ENCODE peak calls at places on chromosomes 12 and 14, in ten cellular contexts. G is RWPE1; Y is NCI-H2081; A is NCI-H2171; Q is NCI-H1092; C is stimulated activated CD8-positive, alpha-beta memory T cell treated with anti-CD3 and anti-CD28 coated beads, Interleukin-15, amount 100 ng/mL, for 24 hours; K is HuH-7; N is NCI-H1105 treated with DMSO at 0.1 percent for 48 hours; O is NCI-H774; J is stimulated activated CD4-positive, alpha-beta T cell treated with anti-CD3 and anti-CD28 coated beads, Interleukin-4, amount 100 ng/mL, for 4 hours. B is an unnamed sample.

GRCh38 chr14:102066041-102066451 is 20.8 kb downstream of the HSP90AA1 start:
- DNase-seq in G (no peak), C (no peak), K (no peak), A (no peak), N (no peak), Y (no peak), Q (no peak), J (no peak), O (no peak), B (no peak)

GRCh38 chr12:52633383-52633782 is 15.0 kb upstream of the KRT73 start:
- DNase-seq in Y (no peak), Q (no peak), A (no peak), O (no peak), C (no peak), G (no peak), N (no peak), K (no peak), J (no peak), B (no peak)

GRCh38 chr14:104786091-104786586 is 9.4 kb downstream of the AKT1 start:
- DNase-seq in G (no peak), Q (no peak), J (no peak), C (no peak), N (no peak), O (no peak), K (no peak), A (no peak), Y (no peak), B (no peak)

GRCh38 chr14:100211366-100211765 is 27.6 kb upstream of the YY1 start:
- DNase-seq in G (no peak), N (no peak), J (no peak), K (no peak), A (no peak), C (no peak), Q (no peak), O (no peak), Y (no peak), B (no peak)

GRCh38 chr12:16189849-16190248 is 87.6 kb downstream of the SLC15A5 start:
- DNase-seq in O (no peak), Y (peak), N (peak), J (no peak), K (no peak), A (no peak), C (no peak), G (no peak), Q (peak), B (no peak)

GRCh38 chr14:25833341-25834121 is 764.3 kb downstream of the NOVA1 start:
- DNase-seq in C (no peak), A (peak), O (peak), N (peak), J (no peak), G (peak), Y (peak), Q (peak), K (peak), B (peak)

GRCh38 chr12:107760207-107760816 is 625 bp downstream of the PRDM4 start:
- DNase-seq in N (peak), J (peak), Y (no peak), G (peak), A (peak), C (peak), K (peak), Q (peak), O (peak), B (peak)

GRCh38 chr14:24368215-24368561 is 204 bp downstream of the NFATC4 start:
- DNase-seq in C (no peak), G (no peak), Q (no peak), O (no peak), A (no peak), K (no peak), N (no peak), J (no peak), Y (no peak), B (no peak)

GRCh38 chr14:52706286-52706685 is 714 bp upstream of the PSMC6 start:
- DNase-seq in Q (no peak), N (no peak), J (peak), C (no peak), G (no peak), O (no peak), Y (no peak), A (no peak), K (no peak), B (no peak)

GRCh38 chr12:130014485-130014807 is 110.6 kb upstream of the TMEM132D start:
- DNase-seq in Y (peak), O (no peak), Q (peak), J (no peak), G (no peak), A (no peak), N (peak), C (no peak), K (no peak), B (no peak)

GRCh38 chr12:38745601-38746000 is 159.8 kb downstream of the CPNE8 start:
- DNase-seq in A (no peak), N (no peak), O (no peak), Q (no peak), J (no peak), G (no peak), Y (no peak), C (no peak), K (no peak), B (no peak)

GRCh38 chr14:26984318-26985177 is 386.7 kb upstream of the NOVA1 start:
- DNase-seq in N (peak), O (peak), K (no peak), G (peak), Y (peak), C (no peak), J (no peak), A (peak), Q (peak), B (peak)

GRCh38 chr14:55927059-55927458 is 191.2 kb upstream of the PELI2 start:
- DNase-seq in Y (no peak), N (no peak), K (no peak), O (no peak), A (no peak), Q (no peak), J (no peak), G (no peak), C (no peak), B (no peak)

GRCh38 chr14:101740981-101741380 is 20.5 kb upstream of the PPP2R5C start:
- DNase-seq in Q (no peak), O (no peak), K (no peak), Y (no peak), C (no peak), A (no peak), G (no peak), J (no peak), N (no peak), B (no peak)

GRCh38 chr12:75642226-75642625 is 130.8 kb upstream of the KRR1 start:
- DNase-seq in C (no peak), Q (no peak), K (no peak), Y (no peak), A (no peak), G (no peak), N (no peak), O (no peak), J (no peak), B (no peak)

GRCh38 chr14:20631023-20631820 is 10.3 kb downstream of the OR6S1 start:
- DNase-seq in O (peak), N (peak), J (peak), Q (no peak), A (peak), G (no peak), K (no peak), Y (peak), C (no peak), B (peak)

GRCh38 chr14:104092931-104093365 is 7.4 kb downstream of the ASPG start:
- DNase-seq in G (no peak), Q (no peak), N (no peak), Y (no peak), A (no peak), C (no peak), J (no peak), K (no peak), O (no peak), B (no peak)

GRCh38 chr12:27143676-27144075 is 61.3 kb upstream of the C12orf71 start:
- DNase-seq in J (no peak), G (no peak), Q (no peak), K (no peak), C (no peak), N (no peak), Y (no peak), A (no peak), O (no peak), B (no peak)

GRCh38 chr14:24056800-24057184 is 5.0 kb downstream of the CARMIL3 start:
- DNase-seq in N (no peak), O (no peak), A (no peak), K (no peak), Y (no peak), C (no peak), J (no peak), Q (no peak), G (no peak), B (no peak)

GRCh38 chr14:99519347-99519881 is 38.2 kb downstream of the CCNK start:
- DNase-seq in K (no peak), G (no peak), Q (no peak), C (no peak), A (no peak), Y (no peak), N (no peak), O (no peak), J (no peak), B (no peak)

GRCh38 chr14:88981948-88982347 is 157.5 kb downstream of the TTC8 start:
- DNase-seq in C (no peak), K (no peak), J (no peak), N (no peak), O (no peak), Q (no peak), A (no peak), Y (no peak), G (no peak), B (no peak)

GRCh38 chr12:78157199-78157598 is 326.5 kb downstream of the NAV3 start:
- DNase-seq in A (no peak), Y (no peak), C (no peak), N (no peak), J (no peak), O (no peak), K (no peak), G (no peak), Q (no peak), B (no peak)

GRCh38 chr12:30219047-30219446 is 435.3 kb upstream of the TMTC1 start:
- DNase-seq in G (no peak), O (no peak), J (no peak), K (no peak), N (no peak), A (no peak), Q (no peak), C (no peak), Y (no peak), B (no peak)

GRCh38 chr14:98489115-98489514 is 782.9 kb downstream of the BCL11B start:
- DNase-seq in N (no peak), J (no peak), C (no peak), G (no peak), Y (no peak), A (no peak), Q (no peak), O (no peak), K (no peak), B (no peak)

GRCh38 chr12:67772276-67773169 is 124.0 kb downstream of the DYRK2 start:
- DNase-seq in Q (no peak), C (no peak), Y (no peak), K (peak), J (no peak), G (no peak), A (peak), N (peak), O (peak), B (peak)

GRCh38 chr12:104334581-104334980 is 31.0 kb downstream of the EID3 start:
- DNase-seq in C (no peak), N (no peak), Q (no peak), A (no peak), G (no peak), O (no peak), Y (no peak), K (no peak), J (no peak), B (no peak)

GRCh38 chr12:1807489-1807888 is 12.9 kb upstream of the LRTM2 start:
- DNase-seq in Q (no peak), Y (no peak), J (no peak), K (no peak), C (no peak), A (no peak), O (no peak), N (no peak), G (no peak), B (no peak)

GRCh38 chr14:103688906-103689902 is 26.0 kb downstream of the XRCC3 start:
- DNase-seq in O (no peak), A (no peak), Q (no peak), N (no peak), C (no peak), Y (no peak), G (no peak), J (no peak), K (no peak), B (no peak)

GRCh38 chr12:104729091-104729490 is 229.0 kb downstream of the SLC41A2 start:
- DNase-seq in Y (no peak), Q (no peak), J (no peak), N (no peak), A (no peak), C (no peak), O (no peak), K (no peak), G (no peak), B (no peak)

GRCh38 chr12:53004178-53004577 is 2.1 kb upstream of the EIF4B start:
- DNase-seq in Y (no peak), K (no peak), A (no peak), J (no peak), Q (no peak), O (no peak), C (no peak), G (no peak), N (no peak), B (no peak)

GRCh38 chr12:29041621-29042020 is 107.5 kb upstream of the FAR2 start:
- DNase-seq in N (no peak), Y (no peak), Q (no peak), C (no peak), A (no peak), O (no peak), K (peak), G (peak), J (no peak), B (peak)

GRCh38 chr12:105922670-105923102 is 216.1 kb downstream of the NUAK1 start:
- DNase-seq in J (no peak), C (no peak), Y (no peak), N (no peak), A (no peak), K (no peak), Q (no peak), O (no peak), G (peak), B (no peak)

GRCh38 chr12:92144631-92145480 is 790 bp downstream of the BTG1 start:
- DNase-seq in K (no peak), C (peak), A (no peak), J (peak), N (peak), Y (peak), Q (peak), O (peak), G (peak), B (peak)

GRCh38 chr12:105740970-105741725 is 397.6 kb downstream of the NUAK1 start:
- DNase-seq in A (peak), Q (no peak), N (peak), O (no peak), G (no peak), K (no peak), C (no peak), J (no peak), Y (no peak), B (no peak)

GRCh38 chr12:109469516-109469915 is 7.6 kb downstream of the KCTD10 start:
- DNase-seq in G (no peak), K (no peak), J (no peak), N (no peak), O (no peak), Y (no peak), Q (no peak), A (no peak), C (no peak), B (no peak)

GRCh38 chr12:97112161-97112560 is 205.1 kb downstream of the NEDD1 start:
- DNase-seq in K (no peak), A (no peak), Q (no peak), C (no peak), J (no peak), O (no peak), N (no peak), G (no peak), Y (no peak), B (no peak)

GRCh38 chr12:70393787-70394519 is 27.9 kb downstream of the KCNMB4 start:
- DNase-seq in N (no peak), K (no peak), Q (no peak), A (no peak), Y (no peak), O (no peak), G (no peak), C (no peak), J (no peak), B (no peak)

GRCh38 chr12:6338955-6339761 is 2.7 kb downstream of the TNFRSF1A start:
- DNase-seq in N (no peak), O (no peak), G (no peak), A (no peak), C (no peak), Y (no peak), J (no peak), Q (no peak), K (no peak), B (no peak)

B was measured in HEK293T.